ENCODE peak calls at places on chromosomes 2 and 18, in six cellular contexts. M is GM12878, Y is H1, Q is GM12892, F is HepG2, L is K562. S is an unnamed sample.

GRCh38 chr2:216023055-216023648 is 9.8 kb upstream of the MREG start:
- DNase-seq in Q (peak; percentile 32), F (peak; percentile 66), M (no peak), Y (peak; percentile 31), L (peak; percentile 61), S (no peak)

GRCh38 chr2:213086050-213086449 is 65.4 kb downstream of the IKZF2 start:
- DNase-seq in F (no peak), M (no peak), L (no peak), Y (no peak), Q (no peak), S (no peak)

GRCh38 chr2:63734510-63734909 is 107.2 kb upstream of the UGP2 start:
- DNase-seq in Q (no peak), Y (no peak), M (no peak), L (no peak), F (peak; percentile 95), S (no peak)

GRCh38 chr2:230795856-230796255 is 68.9 kb upstream of the ITM2C start:
- DNase-seq in Q (no peak), F (no peak), Y (no peak), M (no peak), L (no peak), S (no peak)

GRCh38 chr18:60493066-60493465 is 120.5 kb upstream of the MC4R start:
- DNase-seq in M (no peak), Y (peak; percentile 34), Q (no peak), F (no peak), L (no peak), S (no peak)

GRCh38 chr2:239468491-239469017 is 67.7 kb upstream of the HDAC4 start:
- DNase-seq in F (no peak), M (no peak), Y (no peak), L (no peak), Q (no peak), S (no peak)

GRCh38 chr2:60341151-60341550 is 212.3 kb downstream of the BCL11A start:
- DNase-seq in Q (no peak), F (no peak), M (no peak), L (no peak), Y (no peak), S (no peak)

GRCh38 chr18:73478191-73478590 is 610.4 kb upstream of the NETO1 start:
- DNase-seq in F (no peak), L (no peak), M (no peak), Q (no peak), Y (no peak), S (no peak)

GRCh38 chr2:146604521-146604920 is 1240.3 kb upstream of the ACVR2A start:
- DNase-seq in M (no peak), L (no peak), Q (no peak), F (no peak), Y (no peak), S (no peak)

GRCh38 chr2:37827911-37828411 is 97.1 kb upstream of the RMDN2 start:
- DNase-seq in M (no peak), L (no peak), Q (no peak), F (peak; percentile 78), Y (no peak), S (no peak)

GRCh38 chr2:194003911-194004310 is 1653.1 kb upstream of the SLC39A10 start:
- DNase-seq in Q (no peak), F (no peak), L (no peak), Y (no peak), M (no peak), S (no peak)

GRCh38 chr2:101003278-101003775 is 1.2 kb downstream of the RPL31 start:
- DNase-seq in Y (no peak), Q (no peak), L (peak; percentile 32), F (peak; percentile 18), M (no peak), S (no peak)

GRCh38 chr2:214995409-214995808 is 143.0 kb downstream of the ABCA12 start:
- DNase-seq in Q (no peak), F (no peak), L (no peak), Y (no peak), M (no peak), S (no peak)

GRCh38 chr2:149648282-149649030 is 60.9 kb upstream of the MMADHC start:
- DNase-seq in M (no peak), Y (no peak), L (peak; percentile 3), F (no peak), Q (no peak), S (no peak)

GRCh38 chr2:16290311-16291020 is 350.1 kb downstream of the MYCN start:
- DNase-seq in F (no peak), Q (no peak), L (no peak), M (no peak), Y (no peak), S (no peak)

GRCh38 chr2:174247474-174248186 is 702 bp downstream of the OLA1 start:
- DNase-seq in M (no peak), F (peak; percentile 70), Y (no peak), Q (peak; percentile 10), L (peak; percentile 52), S (peak; percentile 17)

GRCh38 chr2:168912466-168913170 is 11.5 kb downstream of the G6PC2 start:
- DNase-seq in L (no peak), Q (no peak), F (no peak), M (no peak), Y (no peak), S (no peak)

GRCh38 chr2:201261471-201261870 is 1.1 kb downstream of the CASP8 start:
- DNase-seq in L (no peak), F (no peak), Q (no peak), M (no peak), Y (no peak), S (no peak)

GRCh38 chr2:176093889-176094232 is 1.3 kb downstream of the HOXD13 start:
- DNase-seq in Y (no peak), Q (no peak), M (no peak), F (no peak), L (no peak), S (no peak)

GRCh38 chr18:54147439-54147838 is 77.0 kb downstream of the MBD2 start:
- DNase-seq in F (no peak), Y (no peak), L (no peak), M (peak; percentile 75), Q (peak; percentile 20), S (peak; percentile 8)

GRCh38 chr2:38971377-38971776 is 81.7 kb downstream of the ARHGEF33 start:
- DNase-seq in F (no peak), L (no peak), Q (no peak), M (no peak), Y (no peak), S (no peak)

GRCh38 chr2:185608799-185609198 is 129.8 kb upstream of the FSIP2 start:
- DNase-seq in L (no peak), M (no peak), Q (no peak), F (no peak), Y (no peak), S (no peak)

GRCh38 chr2:44708646-44709000 is 232.9 kb upstream of the SIX3 start:
- DNase-seq in L (no peak), Y (no peak), M (no peak), Q (no peak), F (no peak), S (no peak)

GRCh38 chr2:31696068-31696467 is 115.3 kb upstream of the SRD5A2 start:
- DNase-seq in F (no peak), Y (no peak), M (no peak), Q (no peak), L (no peak), S (no peak)

GRCh38 chr2:242010567-242011513 is 141.3 kb downstream of the RTP5 start:
- DNase-seq in M (no peak), L (no peak), Y (no peak), F (no peak), Q (no peak), S (no peak)

GRCh38 chr2:50480507-50480906 is 551.4 kb downstream of the NRXN1 start:
- DNase-seq in M (no peak), Q (no peak), F (no peak), Y (no peak), L (no peak), S (no peak)

GRCh38 chr18:24915547-24915946 is 436.4 kb downstream of the ZNF521 start:
- DNase-seq in L (no peak), F (no peak), M (no peak), Y (no peak), Q (no peak), S (no peak)

GRCh38 chr2:159032580-159032979 is 64.1 kb downstream of the TANC1 start:
- DNase-seq in M (peak; percentile 5), F (no peak), L (no peak), Y (no peak), Q (no peak), S (no peak)

GRCh38 chr2:159028776-159029175 is 60.3 kb downstream of the TANC1 start:
- DNase-seq in F (no peak), M (no peak), Q (no peak), Y (no peak), L (no peak), S (no peak)

GRCh38 chr2:159032156-159032555 is 63.7 kb downstream of the TANC1 start:
- DNase-seq in M (no peak), Q (no peak), L (no peak), Y (no peak), F (no peak), S (no peak)

GRCh38 chr2:159034728-159035127 is 66.3 kb downstream of the TANC1 start:
- DNase-seq in Y (no peak), M (peak; percentile 5), L (no peak), F (peak; percentile 15), Q (no peak), S (no peak)

GRCh38 chr2:159030674-159031380 is 62.4 kb downstream of the TANC1 start:
- DNase-seq in M (no peak), L (peak; percentile 75), Q (no peak), Y (peak; percentile 43), F (peak; percentile 10), S (no peak)
- TF ChIP-seq POLR2AphosphoS5 in M (no peak), L (no peak), Q (no peak), Y (no peak), F (no peak), S (no peak)

GRCh38 chr2:43102366-43103092 is 123.9 kb downstream of the ZFP36L2 start:
- DNase-seq in L (no peak), Y (no peak), Q (no peak), M (no peak), F (no peak), S (no peak)
- TF ChIP-seq POLR2A in L (no peak), Y (no peak), Q (no peak), M (no peak), F (no peak), S (no peak)

GRCh38 chr2:163656622-163657021 is 79.2 kb downstream of the FIGN start:
- DNase-seq in Y (no peak), L (no peak), F (no peak), Q (no peak), M (no peak), S (no peak)
- TF ChIP-seq TAF1 in Y (no peak), L (no peak), F (no peak), Q (no peak), M (no peak), S (no peak)

GRCh38 chr2:240498958-240499260 is 58.9 kb downstream of the ANKMY1 start:
- DNase-seq in M (no peak), F (no peak), L (no peak), Q (no peak), Y (no peak), S (no peak)
- TF ChIP-seq POLR2AphosphoS5 in M (no peak), F (no peak), L (no peak), Q (no peak), Y (no peak), S (no peak)